ENCODE peak calls at places on chromosomes 3 and 15, in four cellular contexts. Z is CD4-positive, alpha-beta memory T cell; Q is midbrain; U is naive thymus-derived CD4-positive, alpha-beta T cell. E is an unnamed sample.

GRCh38 chr15:62544446-62544845 is 379.4 kb upstream of the C2CD4B start:
- DNase-seq in Q (no peak), U (no peak), Z (no peak), E (no peak)

GRCh38 chr3:56125358-56126005 is 342.8 kb downstream of the ERC2 start:
- DNase-seq in Q (no peak), U (no peak), Z (no peak), E (no peak)

GRCh38 chr3:59607628-59608027 is 557.8 kb upstream of the CFAP20DC start:
- DNase-seq in Q (peak), Z (no peak), U (no peak), E (peak)

GRCh38 chr15:99117563-99118257 is 12.8 kb downstream of the SYNM start:
- DNase-seq in U (no peak), Q (no peak), Z (no peak), E (no peak)

GRCh38 chr3:195123196-195123805 is 147.7 kb downstream of the XXYLT1 start:
- DNase-seq in Q (no peak), Z (no peak), U (no peak), E (no peak)

GRCh38 chr15:49225572-49226281 is 55.7 kb downstream of the GALK2 start:
- DNase-seq in U (no peak), Z (no peak), Q (no peak), E (no peak)

GRCh38 chr3:61875976-61876671 is 314.8 kb downstream of the PTPRG start:
- DNase-seq in Z (no peak), U (no peak), Q (no peak), E (no peak)

GRCh38 chr15:37107754-37108724 is 7.7 kb upstream of the MEIS2 start:
- DNase-seq in Z (no peak), Q (no peak), U (no peak), E (no peak)

GRCh38 chr15:25850154-25851111 is 12.7 kb downstream of the ATP10A start:
- DNase-seq in Z (peak), Q (no peak), U (peak), E (no peak)

GRCh38 chr15:77528290-77528967 is 104.3 kb downstream of the LINGO1 start:
- DNase-seq in U (no peak), Q (no peak), Z (no peak), E (no peak)

GRCh38 chr3:56309465-56309864 is 158.8 kb downstream of the ERC2 start:
- DNase-seq in U (no peak), Z (no peak), Q (no peak), E (no peak)

GRCh38 chr3:112718516-112718915 is 77.6 kb upstream of the CCDC80 start:
- DNase-seq in U (no peak), Z (no peak), Q (no peak), E (no peak)

GRCh38 chr3:156142649-156143048 is 22.3 kb downstream of the KCNAB1 start:
- DNase-seq in U (no peak), Q (no peak), Z (no peak), E (no peak)

GRCh38 chr15:101127503-101128076 is 124.3 kb downstream of the CHSY1 start:
- DNase-seq in U (peak), Q (peak), Z (no peak), E (peak)

GRCh38 chr3:72310028-72310987 is 525.4 kb upstream of the PROK2 start:
- DNase-seq in Q (no peak), Z (no peak), U (peak), E (peak)

GRCh38 chr15:81270781-81271491 is 53.0 kb downstream of the STARD5 start:
- DNase-seq in U (no peak), Q (no peak), Z (no peak), E (no peak)

GRCh38 chr3:195119461-195120198 is 151.3 kb downstream of the XXYLT1 start:
- DNase-seq in Q (no peak), Z (no peak), U (no peak), E (no peak)